ENCODE peak calls at places on chromosomes 13 and 19, in nine cellular contexts. L, T, X, S, P, V, K, Y and N are unnamed samples.

GRCh38 chr13:73952683-73953082 is 181.5 kb downstream of the KLF12 start:
- DNase-seq in K (no peak), T (no peak), P (no peak), L (no peak), X (no peak), V (no peak), S (peak; percentile 86), Y (no peak), N (no peak)

GRCh38 chr13:81686877-81687276 is 1346.0 kb upstream of the SPRY2 start:
- DNase-seq in L (no peak), X (no peak), P (no peak), K (no peak), Y (no peak), S (no peak), T (no peak), V (peak; percentile 0), N (no peak)

GRCh38 chr13:112842343-112842856 is 126.6 kb upstream of the MCF2L start:
- DNase-seq in V (peak; percentile 43), T (peak; percentile 31), X (peak; percentile 57), S (no peak), L (no peak), P (no peak), Y (no peak), K (no peak), N (no peak)

GRCh38 chr19:850221-850978 is 1.7 kb upstream of the ELANE start:
- DNase-seq in K (peak; percentile 96), V (peak; percentile 98), L (peak; percentile 86), S (peak; percentile 81), Y (peak; percentile 57), T (peak; percentile 81), P (peak; percentile 83), X (peak; percentile 95), N (no peak)

GRCh38 chr19:48396010-48396870 is 2.8 kb downstream of the GRIN2D start:
- DNase-seq in Y (no peak), T (no peak), K (no peak), X (no peak), P (no peak), S (no peak), L (no peak), V (no peak), N (no peak)

GRCh38 chr19:17209126-17210036 is 5.8 kb upstream of the USE1 start:
- DNase-seq in V (peak; percentile 34), K (no peak), S (peak; percentile 20), X (no peak), L (no peak), P (no peak), T (peak; percentile 78), Y (peak; percentile 39), N (no peak)

GRCh38 chr19:12838893-12839656 is 760 bp downstream of the MAST1 start:
- DNase-seq in X (no peak), Y (peak; percentile 47), P (no peak), V (no peak), T (no peak), L (no peak), S (no peak), K (no peak), N (no peak)

GRCh38 chr13:39353988-39354387 is 249.0 kb downstream of the LHFPL6 start:
- DNase-seq in L (no peak), Y (no peak), V (peak; percentile 49), S (peak; percentile 65), X (no peak), K (no peak), T (no peak), P (no peak), N (no peak)

GRCh38 chr19:8113017-8113416 is 36.4 kb downstream of the FBN3 start:
- DNase-seq in L (no peak), T (no peak), X (no peak), S (no peak), K (no peak), Y (peak; percentile 36), V (no peak), P (no peak), N (no peak)

GRCh38 chr13:24672141-24673132 is 7.8 kb upstream of the ATP12A start:
- DNase-seq in X (no peak), S (no peak), P (no peak), L (no peak), Y (no peak), V (no peak), K (peak; percentile 31), T (no peak), N (no peak)

GRCh38 chr19:1087813-1088418 is 7.3 kb downstream of the POLR2E start:
- DNase-seq in K (no peak), L (no peak), V (no peak), X (no peak), Y (no peak), T (peak; percentile 91), S (no peak), P (peak; percentile 97), N (no peak)

GRCh38 chr19:29260477-29261317 is 47.7 kb upstream of the UQCRFS1 start:
- DNase-seq in X (no peak), Y (no peak), T (no peak), S (peak; percentile 4), K (peak; percentile 27), L (no peak), V (peak; percentile 27), P (peak; percentile 52), N (peak; percentile 23)
- TF ChIP-seq CTCF in X (no peak), Y (peak; percentile 38), T (no peak), S (peak; percentile 33), K (no peak), L (no peak), V (peak; percentile 37), P (peak; percentile 6), N (peak; percentile 65)

GRCh38 chr13:98068511-98068910 is 74.4 kb upstream of the FARP1 start:
- DNase-seq in X (no peak), P (no peak), Y (no peak), K (no peak), T (no peak), L (no peak), V (no peak), S (no peak), N (no peak)
- TF ChIP-seq CTCF in X (no peak), P (no peak), Y (no peak), K (no peak), T (no peak), L (no peak), V (no peak), S (no peak), N (no peak)

DNA sequence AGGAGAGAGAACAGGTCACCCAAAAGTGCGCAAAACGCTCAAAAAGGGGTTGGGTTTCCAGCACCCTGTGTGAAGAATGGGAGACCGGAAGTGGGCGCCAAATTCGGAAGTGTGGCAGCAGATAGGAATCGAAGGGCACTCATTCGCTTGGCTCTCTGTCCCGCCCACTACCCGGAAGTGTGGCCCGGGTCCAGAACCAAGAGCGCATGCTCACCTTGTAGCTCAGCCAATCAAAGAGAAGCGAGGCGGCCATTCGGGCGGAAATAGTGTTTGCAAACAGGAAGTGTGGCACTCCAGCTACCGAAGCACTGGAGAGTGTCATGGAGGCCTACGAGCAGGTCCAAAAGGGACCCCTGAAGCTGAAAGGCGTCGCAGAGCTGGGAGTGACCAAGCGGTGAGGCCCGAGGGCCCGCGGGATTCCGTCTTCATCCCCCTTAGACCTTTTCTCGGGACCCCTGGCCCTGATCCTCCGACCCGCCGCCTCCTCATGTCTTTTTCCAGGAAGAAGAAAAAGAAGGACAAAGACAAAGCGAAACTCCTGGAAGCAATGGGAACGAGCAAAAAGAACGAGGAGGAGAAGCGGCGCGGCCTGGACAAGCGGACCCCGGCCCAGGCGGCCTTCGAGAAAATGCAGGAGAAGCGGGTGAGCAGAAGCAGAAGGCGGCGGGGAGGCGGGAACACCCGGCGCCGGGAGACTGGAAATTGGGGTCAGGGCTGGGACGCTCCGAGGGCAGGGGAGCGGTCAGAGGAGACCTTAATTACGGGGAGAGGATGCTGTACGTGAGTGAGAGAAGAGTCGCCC is at the start of gene FAM32A:
- DNase-seq in V (peak; percentile 99), T (peak; percentile 99), X (peak; percentile 100), P (peak; percentile 100), S (peak; percentile 99), L (peak; percentile 100), K (peak; percentile 100), Y (peak; percentile 99), N (peak; percentile 94)
- TF ChIP-seq CTCF in V (no peak), T (peak; percentile 51), X (peak; percentile 26), P (no peak), S (peak; percentile 22), L (no peak), K (no peak), Y (no peak), N (peak; percentile 20)

GRCh38 chr13:99269627-99270252 is 11.6 kb upstream of the GPR18 start:
- DNase-seq in Y (peak; percentile 48), K (no peak), V (peak; percentile 80), P (peak; percentile 73), X (no peak), L (no peak), T (no peak), S (peak; percentile 78), N (no peak)
- TF ChIP-seq CTCF in Y (peak; percentile 70), K (no peak), V (peak; percentile 81), P (peak; percentile 84), X (peak; percentile 86), L (no peak), T (peak; percentile 75), S (peak; percentile 93), N (peak; percentile 60)

GRCh38 chr13:48709213-48709612 is 55.5 kb downstream of the CYSLTR2 start:
- DNase-seq in Y (no peak), V (no peak), T (no peak), X (no peak), P (no peak), L (no peak), S (no peak), K (no peak), N (no peak)

GRCh38 chr13:48715977-48716376 is 62.2 kb downstream of the CYSLTR2 start:
- DNase-seq in K (no peak), V (no peak), L (no peak), X (no peak), S (no peak), T (no peak), Y (no peak), P (no peak), N (no peak)

GRCh38 chr13:48708764-48709163 is 55.0 kb downstream of the CYSLTR2 start:
- DNase-seq in X (no peak), V (no peak), P (no peak), Y (no peak), L (no peak), S (no peak), T (no peak), K (no peak), N (no peak)

GRCh38 chr13:48710160-48710559 is 56.4 kb downstream of the CYSLTR2 start:
- DNase-seq in K (no peak), L (no peak), S (no peak), V (no peak), Y (no peak), P (no peak), X (no peak), T (no peak), N (no peak)

DNA sequence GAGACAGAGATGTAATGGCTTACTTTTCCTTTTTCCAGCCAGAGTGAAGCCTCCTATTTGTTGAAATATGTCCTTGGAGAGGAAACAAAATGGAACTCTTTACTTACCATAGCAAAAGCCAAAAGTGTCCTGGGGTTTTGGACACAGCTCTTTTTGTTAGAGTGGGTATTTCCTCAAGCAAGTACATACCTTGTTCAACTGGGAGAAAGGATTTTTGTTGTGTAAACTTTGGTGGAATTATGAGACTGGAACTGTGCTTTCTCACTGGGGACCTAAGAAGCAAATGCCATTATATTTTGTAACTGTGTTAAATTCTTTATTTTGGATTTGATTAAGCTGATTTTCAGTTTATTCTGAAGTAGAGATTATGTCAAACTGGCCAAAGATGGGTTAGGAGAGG is 58.4 kb downstream of the CYSLTR2 start:
- DNase-seq in X (no peak), T (no peak), V (no peak), K (no peak), S (no peak), L (no peak), Y (no peak), P (no peak), N (no peak)
- TF ChIP-seq CTCF in X (no peak), T (no peak), V (no peak), K (no peak), S (no peak), L (no peak), Y (no peak), P (no peak), N (no peak)

GRCh38 chr13:101552797-101553196 is 100.3 kb downstream of the ITGBL1 start:
- DNase-seq in T (no peak), X (no peak), Y (peak; percentile 11), K (no peak), S (peak; percentile 55), V (peak; percentile 52), P (no peak), L (no peak), N (no peak)
- TF ChIP-seq CTCF in T (no peak), X (no peak), Y (no peak), K (no peak), S (no peak), V (no peak), P (no peak), L (no peak), N (no peak)